ENCODE peak calls at places on chromosomes 16 and 17, in ten cellular contexts. O is smooth muscle cell of the brain vasculature; Y is activated T-helper 1 cell treated with anti-CD3 and anti-CD28 coated beads, Interleukin-2, amount 50 U/mL, for 16 hours; Z is omental fat pad; J is cortex of kidney; L is left ventricle myocardium inferior; I is HFFc6; G is AG04450; N is NCI-H748 treated with DMSO at 0.1 percent for 48 hours; U is NCI-H524. D is an unnamed sample.

GRCh38 chr17:79414520-79415065 is 196.3 kb downstream of the RBFOX3 start:
- DNase-seq in J (no peak), Z (no peak), U (peak; percentile 67), Y (no peak), I (no peak), N (no peak), L (no peak), G (no peak), O (no peak), D (no peak)

GRCh38 chr16:73152731-73153130 is 104.8 kb upstream of the ZFHX3 start:
- DNase-seq in O (no peak), J (no peak), Y (no peak), Z (no peak), N (no peak), I (no peak), G (no peak), L (no peak), U (peak; percentile 53), D (no peak)

GRCh38 chr17:39165178-39165843 is 650 bp downstream of the ARL5C start:
- DNase-seq in U (no peak), N (no peak), Y (no peak), I (no peak), G (no peak), L (no peak), O (no peak), Z (no peak), J (no peak), D (no peak)

GRCh38 chr16:27767971-27768591 is 218.1 kb downstream of the KATNIP start:
- DNase-seq in Z (no peak), U (no peak), J (no peak), Y (no peak), L (no peak), N (no peak), O (no peak), G (no peak), I (no peak), D (no peak)

GRCh38 chr16:47519037-47519436 is 57.9 kb downstream of the PHKB start:
- DNase-seq in G (no peak), L (no peak), O (no peak), Y (no peak), Z (no peak), J (no peak), I (no peak), U (no peak), N (no peak), D (no peak)

GRCh38 chr17:28702752-28703150 is 8.9 kb downstream of the PROCA1 start:
- DNase-seq in O (no peak), N (no peak), I (no peak), Y (no peak), L (no peak), U (no peak), Z (no peak), G (no peak), J (no peak), D (no peak)

GRCh38 chr17:39757931-39758873 is 20.5 kb downstream of the GRB7 start:
- DNase-seq in J (no peak), G (no peak), L (no peak), I (no peak), Y (peak; percentile 43), N (no peak), U (no peak), Z (no peak), O (no peak), D (no peak)

GRCh38 chr17:6641374-6641818 is 536 bp downstream of the TXNDC17 start:
- DNase-seq in O (no peak), N (peak; percentile 37), J (no peak), Z (no peak), Y (no peak), L (no peak), I (no peak), G (no peak), U (peak; percentile 51), D (no peak)

GRCh38 chr17:3754458-3755334 is 31.0 kb downstream of the HASPIN start:
- DNase-seq in U (no peak), L (no peak), G (no peak), O (no peak), Y (peak; percentile 66), N (peak; percentile 99), I (no peak), Z (no peak), J (no peak), D (peak; percentile 65)

GRCh38 chr17:6454495-6455320 is 10.5 kb downstream of the PIMREG start:
- DNase-seq in Z (no peak), G (no peak), N (no peak), J (no peak), L (no peak), Y (no peak), I (no peak), U (no peak), O (no peak), D (no peak)

D was measured in stimulated activated CD8-positive, alpha-beta memory T cell treated with anti-CD3 and anti-CD28 coated beads, Interleukin-2, amount 100 ng/mL, for 1 hour.